ENCODE peak calls at places on chromosomes 3 and 15, in six cellular contexts. C, L, I, K, O and U are unnamed samples. For H3K4me1, the result is how much of the 10 kb centered on the place peaks cover.

GRCh38 chr15:69848551-69849231 is 249.0 kb downstream of the TLE3 start:
- DNase-seq in L (no peak), C (no peak), K (peak), I (no peak), O (no peak), U (no peak)

GRCh38 chr15:83565553-83566159 is 88.3 kb upstream of the ADAMTSL3 start:
- DNase-seq in L (peak), K (peak), O (no peak), C (no peak), I (no peak), U (no peak)

GRCh38 chr3:45100998-45101407 is 45.2 kb downstream of the CDCP1 start:
- DNase-seq in K (no peak), I (no peak), L (no peak), O (no peak), C (no peak), U (no peak)

GRCh38 chr3:117756580-117756979 is 1047.0 kb downstream of the TUSC7 start:
- DNase-seq in I (peak), L (no peak), K (no peak), C (no peak), O (no peak), U (no peak)

GRCh38 chr15:33908396-33908795 is 59.9 kb upstream of the CHRM5 start:
- DNase-seq in K (peak), I (no peak), O (no peak), C (no peak), L (no peak), U (no peak)

GRCh38 chr15:70014860-70015490 is 82.7 kb downstream of the TLE3 start:
- DNase-seq in L (no peak), O (peak), C (no peak), K (no peak), I (no peak), U (no peak)

GRCh38 chr15:38479286-38479685 is 25.4 kb downstream of the FAM98B start:
- DNase-seq in K (no peak), C (no peak), L (no peak), I (no peak), O (no peak), U (no peak)

GRCh38 chr15:43792761-43793493 is 807 bp downstream of the SERF2 start:
- DNase-seq in C (no peak), K (peak), I (peak), O (peak), L (peak), U (no peak)

GRCh38 chr3:168096210-168096795 is 579 bp upstream of the GOLIM4 start:
- DNase-seq in K (peak), O (peak), L (peak), C (no peak), I (peak), U (no peak)

GRCh38 chr3:153903430-153903829 is 217.8 kb upstream of the ARHGEF26 start:
- DNase-seq in O (no peak), C (no peak), K (no peak), I (no peak), L (no peak), U (no peak)

GRCh38 chr3:23395115-23395514 is 192.0 kb downstream of the UBE2E2 start:
- DNase-seq in K (no peak), O (no peak), I (no peak), L (no peak), C (no peak), U (no peak)

GRCh38 chr3:31010491-31010890 is 116.0 kb upstream of the GADL1 start:
- DNase-seq in L (no peak), K (peak), C (no peak), O (no peak), I (no peak), U (no peak)

GRCh38 chr3:138493804-138494606 is 59.6 kb downstream of the ESYT3 start:
- DNase-seq in I (no peak), C (no peak), K (peak), L (no peak), O (no peak), U (no peak)

GRCh38 chr3:15330031-15330596 is 2.3 kb downstream of the SH3BP5 start:
- DNase-seq in K (peak), O (peak), I (peak), C (no peak), L (no peak), U (no peak)

GRCh38 chr3:112973325-112974177 is 1.4 kb downstream of the CD200R1 start:
- DNase-seq in O (peak), L (no peak), C (no peak), K (no peak), I (no peak), U (no peak)

GRCh38 chr3:138729279-138729678 is 105.4 kb downstream of the PIK3CB start:
- DNase-seq in L (no peak), C (no peak), K (no peak), I (no peak), O (no peak), U (no peak)

GRCh38 chr3:13376091-13376490 is 44.0 kb downstream of the NUP210 start:
- DNase-seq in C (no peak), O (no peak), I (no peak), K (no peak), L (no peak), U (no peak)

GRCh38 chr3:155323063-155323666 is 29.7 kb upstream of the STRIT1 start:
- DNase-seq in K (peak), C (no peak), I (peak), L (peak), O (peak), U (no peak)

GRCh38 chr3:50194128-50194902 is 2.9 kb downstream of the GNAT1 start:
- DNase-seq in L (peak), K (peak), O (peak), I (peak), C (peak), U (peak)

GRCh38 chr15:64566102-64566501 is 105.7 kb downstream of the ZNF609 start:
- DNase-seq in C (no peak), L (no peak), K (no peak), I (no peak), O (no peak), U (no peak)

GRCh38 chr15:22893881-22894280 is 55.4 kb downstream of the NIPA2 start:
- DNase-seq in K (no peak), O (no peak), I (no peak), L (no peak), C (no peak), U (no peak)

GRCh38 chr3:29083607-29084120 is 197.2 kb upstream of the RBMS3 start:
- DNase-seq in C (no peak), L (no peak), K (no peak), O (no peak), I (no peak), U (no peak)

GRCh38 chr3:192819001-192819569 is 91.7 kb upstream of the FGF12 start:
- DNase-seq in O (no peak), K (peak), C (no peak), I (peak), L (no peak), U (peak)

GRCh38 chr3:133610031-133610430 is 36.5 kb downstream of the CDV3 start:
- DNase-seq in L (no peak), C (no peak), I (no peak), O (no peak), K (no peak), U (no peak)

GRCh38 chr15:32825219-32825618 is 107.4 kb downstream of the GREM1 start:
- DNase-seq in L (no peak), K (no peak), I (no peak), C (no peak), O (no peak), U (no peak)

GRCh38 chr3:120649735-120650705 is 32.0 kb downstream of the HGD start:
- DNase-seq in K (no peak), O (no peak), L (no peak), C (no peak), I (no peak), U (no peak)

GRCh38 chr3:147049305-147049704 is 357.0 kb downstream of the ZIC4 start:
- DNase-seq in O (no peak), K (no peak), L (no peak), C (no peak), I (no peak), U (no peak)

GRCh38 chr3:197841789-197842188 is 50.7 kb downstream of the LRCH3 start:
- DNase-seq in O (no peak), I (no peak), L (no peak), K (no peak), C (no peak), U (no peak)

GRCh38 chr3:28050895-28051294 is 190.5 kb upstream of the CMC1 start:
- DNase-seq in I (no peak), L (no peak), C (no peak), O (peak), K (peak), U (no peak)

GRCh38 chr15:50907866-50908208 is 646 bp upstream of the AP4E1 start:
- DNase-seq in L (no peak), C (peak), K (peak), O (peak), I (peak), U (peak)

GRCh38 chr15:56981160-56981559 is 62.7 kb downstream of the TCF12 start:
- DNase-seq in K (no peak), L (no peak), O (no peak), C (no peak), I (no peak), U (no peak)

GRCh38 chr15:27059610-27060202 is 88.7 kb downstream of the GABRG3 start:
- DNase-seq in C (no peak), L (peak), I (peak), K (no peak), O (no peak), U (no peak)

GRCh38 chr3:162390891-162391290 is 894.3 kb downstream of the OTOL1 start:
- DNase-seq in K (peak), O (no peak), I (no peak), C (no peak), L (no peak), U (no peak)

GRCh38 chr3:144162042-144162441 is 190.4 kb downstream of the DIPK2A start:
- DNase-seq in O (no peak), L (no peak), I (no peak), C (no peak), K (peak), U (no peak)

GRCh38 chr3:72953325-72953956 is 43.2 kb upstream of the PPP4R2 start:
- DNase-seq in K (no peak), L (no peak), O (no peak), C (no peak), I (peak), U (no peak)

GRCh38 chr15:67105065-67105951 is 39.9 kb downstream of the SMAD3 start:
- DNase-seq in O (peak), I (peak), K (peak), L (no peak), C (no peak), U (no peak)

GRCh38 chr3:179309225-179310109 is 13.4 kb upstream of the ZNF639 start:
- DNase-seq in I (no peak), C (no peak), K (no peak), L (no peak), O (no peak), U (no peak)
- H3K4me1 ChIP-seq in I (under half), C (under half), K (under half), L (under half), O (under half), U (under half)

GRCh38 chr15:59051867-59052861 is 52.8 kb upstream of the CCNB2 start:
- DNase-seq in L (no peak), K (no peak), C (no peak), I (no peak), O (no peak), U (no peak)
- H3K4me3 ChIP-seq in L (no peak), K (no peak), C (no peak), I (no peak), O (no peak), U (no peak)

GRCh38 chr3:64594129-64594528 is 93.7 kb downstream of the ADAMTS9 start:
- DNase-seq in K (no peak), I (no peak), O (no peak), C (no peak), L (no peak), U (no peak)

GRCh38 chr3:64588381-64588780 is 99.4 kb downstream of the ADAMTS9 start:
- DNase-seq in L (no peak), C (no peak), K (no peak), O (no peak), I (no peak), U (no peak)

GRCh38 chr3:64595253-64595694 is 92.5 kb downstream of the ADAMTS9 start:
- DNase-seq in K (peak), I (peak), C (no peak), O (no peak), L (no peak), U (no peak)

GRCh38 chr3:64591606-64592005 is 96.2 kb downstream of the ADAMTS9 start:
- DNase-seq in I (no peak), L (no peak), C (no peak), O (no peak), K (no peak), U (no peak)

DNA sequence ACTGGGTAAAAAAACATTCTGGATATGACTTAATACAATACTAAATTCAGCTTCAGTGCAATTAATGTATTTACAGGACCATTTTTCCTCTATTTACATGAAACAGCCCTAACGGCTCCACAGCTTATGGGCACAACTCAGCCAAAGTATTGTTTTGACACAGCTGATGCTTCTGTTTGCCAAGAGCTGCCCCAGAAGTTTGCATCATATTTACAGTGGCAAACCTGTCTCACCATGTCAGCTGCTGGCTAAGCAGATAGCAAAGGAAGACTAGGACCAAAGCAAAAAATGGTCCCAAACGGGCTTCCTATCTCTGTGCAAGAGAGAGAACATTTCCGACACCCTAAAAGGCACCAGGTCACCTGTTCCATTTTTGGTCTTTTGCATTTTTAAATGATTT is 94.5 kb downstream of the ADAMTS9 start:
- DNase-seq in L (no peak), C (no peak), K (no peak), I (no peak), O (no peak), U (no peak)
- H3K4me1 ChIP-seq in L (under half), C (under half), K (under half), I (under half), O (under half), U (under half)

GRCh38 chr15:74200394-74200793 is 2.2 kb downstream of the STRA6 start:
- DNase-seq in C (no peak), K (peak), O (peak), L (no peak), I (peak), U (no peak)
- H3K4me3 ChIP-seq in C (no peak), K (no peak), O (no peak), L (no peak), I (no peak), U (no peak)

GRCh38 chr15:81281925-81282895 is 41.7 kb downstream of the STARD5 start:
- DNase-seq in I (no peak), C (peak), K (no peak), L (no peak), O (peak), U (no peak)

GRCh38 chr15:81281176-81281735 is 42.7 kb downstream of the STARD5 start:
- DNase-seq in C (no peak), I (no peak), O (peak), K (no peak), L (no peak), U (no peak)

GRCh38 chr15:81280696-81281095 is 43.2 kb downstream of the STARD5 start:
- DNase-seq in I (no peak), L (no peak), K (no peak), O (no peak), C (no peak), U (no peak)

GRCh38 chr15:81284256-81285031 is 39.5 kb downstream of the STARD5 start:
- DNase-seq in I (no peak), O (peak), C (peak), K (no peak), L (no peak), U (no peak)

DNA sequence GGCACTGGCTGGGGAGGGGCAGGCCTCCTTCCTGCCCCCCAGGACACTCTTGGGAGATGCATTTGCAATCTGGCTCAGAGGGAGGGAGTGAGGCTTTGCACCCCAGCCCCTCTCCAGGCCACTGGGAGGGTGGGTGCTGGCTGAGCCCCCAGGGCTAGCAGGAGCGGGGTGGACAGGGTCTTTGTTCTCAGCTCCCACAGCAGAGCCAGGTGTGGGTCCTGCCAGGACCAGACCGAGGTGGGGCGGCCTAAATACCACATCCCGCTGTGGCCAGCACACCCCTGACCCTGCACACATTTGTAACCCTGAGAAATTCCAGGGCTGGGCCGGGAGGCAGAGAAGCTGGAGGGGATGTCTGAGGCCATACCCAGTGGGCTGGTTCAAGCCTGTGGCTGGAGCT is 41.0 kb downstream of the STARD5 start:
- DNase-seq in C (peak), K (no peak), I (no peak), O (peak), L (no peak), U (no peak)
- H3K4me1 ChIP-seq in C (half or more), K (under half), I (under half), O (under half), L (under half), U (under half)

GRCh38 chr15:77627067-77627466 is 5.6 kb downstream of the LINGO1 start:
- DNase-seq in O (no peak), K (no peak), L (no peak), I (no peak), C (no peak), U (no peak)
- H3K4me3 ChIP-seq in O (no peak), K (no peak), L (no peak), I (no peak), C (no peak), U (no peak)

DNA sequence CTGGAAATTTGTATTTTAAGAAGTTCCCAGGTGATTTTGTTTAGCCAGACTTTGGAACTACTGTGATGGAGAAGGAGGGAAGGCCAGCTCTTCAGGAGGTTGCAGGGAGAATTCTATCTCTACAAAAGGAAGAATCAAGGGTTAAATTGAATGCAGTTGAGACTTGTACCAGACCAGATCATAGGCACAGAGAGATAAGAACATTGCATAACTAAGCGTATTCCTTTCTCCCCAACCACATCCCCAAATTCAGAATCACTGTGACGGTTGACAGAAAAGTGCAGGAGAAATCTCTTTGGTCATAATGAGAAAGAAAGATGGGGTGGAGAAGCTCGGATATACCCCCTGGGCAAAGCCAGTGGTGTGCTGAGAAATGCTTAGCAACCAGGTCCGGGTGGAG is 7.2 kb downstream of the PLD1 start:
- DNase-seq in O (no peak), I (no peak), K (no peak), L (no peak), C (no peak), U (no peak)
- H3K4me1 ChIP-seq in O (under half), I (half or more), K (under half), L (under half), C (under half), U (under half)

DNA sequence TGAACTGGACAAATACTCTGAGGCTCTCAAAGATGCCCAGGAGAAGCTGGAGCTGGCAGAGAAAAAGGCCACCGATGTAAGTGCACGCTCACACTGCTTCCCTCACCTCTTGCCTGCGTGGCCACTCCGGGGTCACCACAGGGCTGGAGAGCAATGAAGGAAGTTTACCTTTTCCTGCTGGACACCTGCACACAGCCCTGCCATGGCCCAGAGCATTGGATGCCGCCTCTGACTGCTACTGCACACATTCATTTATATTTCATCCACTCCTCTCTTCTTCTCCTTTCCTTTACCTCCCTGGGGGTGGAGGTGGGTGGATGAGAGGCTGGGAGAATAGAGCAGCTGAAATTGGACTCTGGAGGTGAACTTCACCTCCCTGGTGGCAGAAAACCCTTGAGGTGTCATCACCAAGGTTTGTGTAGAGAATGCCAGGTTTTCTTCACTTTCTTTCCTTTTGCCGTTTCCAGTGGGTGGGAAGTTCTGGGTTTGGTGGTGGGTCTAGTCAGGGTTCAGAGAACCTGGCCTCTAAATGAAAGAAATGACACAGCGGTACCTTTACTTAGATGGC is 1.6 kb downstream of the TPM1 start:
- DNase-seq in K (peak), C (no peak), L (no peak), O (no peak), I (no peak), U (no peak)
- H3K4me3 ChIP-seq in K (peak), C (peak), L (peak), O (peak), I (no peak), U (peak)

GRCh38 chr3:16478516-16478915 is 35.0 kb downstream of the RFTN1 start:
- DNase-seq in I (no peak), L (no peak), O (no peak), K (peak), C (no peak), U (no peak)
- H3K4me1 ChIP-seq in I (under half), L (under half), O (under half), K (under half), C (under half), U (under half)

GRCh38 chr3:158094917-158095301 is 11.3 kb downstream of the SHOX2 start:
- DNase-seq in C (no peak), K (no peak), L (no peak), O (no peak), I (no peak), U (no peak)
- H3K4me3 ChIP-seq in C (no peak), K (no peak), L (no peak), O (no peak), I (no peak), U (no peak)